ENCODE peak calls at places on chromosomes 2 and 18, in six cellular contexts. O is activated gamma-delta T cell; I is Calu3; G is stimulated activated CD4-positive, alpha-beta T cell treated with anti-CD3 and anti-CD28 coated beads, Interleukin-15, amount 100 ng/mL, for 24 hours; U is cardiac fibroblast; R is activated CD4-positive, alpha-beta T cell treated with anti-CD3 and anti-CD28 coated beads, Interleukin-2, amount 50 U/mL, for 24 hours. Z is an unnamed sample.

GRCh38 chr18:2337552-2338141 is 233.7 kb downstream of the METTL4 start:
- DNase-seq in O (no peak), I (peak), G (peak), U (peak), R (no peak), Z (peak)

GRCh38 chr2:114661926-114662670 is 219.7 kb downstream of the DPP10 start:
- DNase-seq in O (no peak), I (no peak), G (peak), U (peak), R (no peak), Z (no peak)

GRCh38 chr2:17599617-17600016 is 59.1 kb downstream of the VSNL1 start:
- DNase-seq in O (no peak), I (no peak), G (no peak), U (no peak), R (no peak), Z (no peak)

GRCh38 chr2:163610817-163611556 is 124.8 kb downstream of the FIGN start:
- DNase-seq in O (no peak), I (peak), G (no peak), U (no peak), R (no peak), Z (no peak)

GRCh38 chr2:146041291-146041868 is 1521.5 kb upstream of the ZEB2 start:
- DNase-seq in O (no peak), I (no peak), G (no peak), U (no peak), R (no peak), Z (no peak)

GRCh38 chr2:187143537-187143936 is 294.6 kb upstream of the ZSWIM2 start:
- DNase-seq in O (no peak), I (no peak), G (no peak), U (no peak), R (no peak), Z (no peak)

GRCh38 chr2:70923378-70924015 is 12.2 kb upstream of the ATP6V1B1 start:
- DNase-seq in O (no peak), I (no peak), G (no peak), U (no peak), R (no peak), Z (no peak)

GRCh38 chr2:205020673-205021072 is 475.4 kb downstream of the PARD3B start:
- DNase-seq in O (no peak), I (no peak), G (no peak), U (no peak), R (no peak), Z (no peak)

GRCh38 chr2:63737085-63737701 is 104.5 kb upstream of the UGP2 start:
- DNase-seq in O (no peak), I (no peak), G (no peak), U (no peak), R (no peak), Z (no peak)

GRCh38 chr18:43170586-43170985 is 55.1 kb upstream of the RIT2 start:
- DNase-seq in O (no peak), I (no peak), G (no peak), U (no peak), R (no peak), Z (no peak)

GRCh38 chr2:241508240-241508509 is 209 bp downstream of the STK25 start:
- DNase-seq in O (no peak), I (no peak), G (peak), U (no peak), R (no peak), Z (no peak)

GRCh38 chr2:68438455-68439303 is 28.4 kb downstream of the FBXO48 start:
- DNase-seq in O (no peak), I (no peak), G (no peak), U (peak), R (no peak), Z (no peak)

GRCh38 chr18:70132999-70133398 is 72.5 kb downstream of the RTTN start:
- DNase-seq in O (no peak), I (no peak), G (no peak), U (peak), R (no peak), Z (no peak)

GRCh38 chr2:236919209-236919608 is 166.5 kb upstream of the COPS8 start:
- DNase-seq in O (no peak), I (no peak), G (no peak), U (peak), R (no peak), Z (no peak)

GRCh38 chr2:234690569-234691225 is 193.8 kb upstream of the ARL4C start:
- DNase-seq in O (no peak), I (no peak), G (no peak), U (peak), R (no peak), Z (no peak)

GRCh38 chr18:10490401-10491289 is 35.2 kb upstream of the NAPG start:
- DNase-seq in O (no peak), I (peak), G (peak), U (no peak), R (no peak), Z (peak)

GRCh38 chr2:205539603-205540002 is 142.7 kb upstream of the NRP2 start:
- DNase-seq in O (no peak), I (no peak), G (peak), U (no peak), R (no peak), Z (no peak)

GRCh38 chr2:9908639-9909038 is 42.9 kb upstream of the GRHL1 start:
- DNase-seq in O (no peak), I (no peak), G (no peak), U (no peak), R (no peak), Z (no peak)

GRCh38 chr2:207133862-207134519 is 31.8 kb downstream of the KLF7 start:
- DNase-seq in O (no peak), I (no peak), G (no peak), U (peak), R (no peak), Z (no peak)

GRCh38 chr18:79605481-79605880 is 74.1 kb upstream of the CTDP1 start:
- DNase-seq in O (no peak), I (no peak), G (no peak), U (no peak), R (no peak), Z (no peak)

GRCh38 chr2:135337066-135337465 is 194.0 kb downstream of the ZRANB3 start:
- DNase-seq in O (no peak), I (no peak), G (no peak), U (peak), R (no peak), Z (no peak)

GRCh38 chr2:99841749-99842148 is 300.6 kb downstream of the AFF3 start:
- DNase-seq in O (no peak), I (no peak), G (no peak), U (no peak), R (no peak), Z (no peak)

GRCh38 chr2:236871500-236872001 is 214.1 kb upstream of the COPS8 start:
- DNase-seq in O (no peak), I (peak), G (no peak), U (peak), R (no peak), Z (no peak)

GRCh38 chr18:74288730-74289129 is 3.0 kb downstream of the CYB5A start:
- DNase-seq in O (no peak), I (no peak), G (no peak), U (no peak), R (no peak), Z (no peak)

GRCh38 chr2:200773083-200773482 is 38.6 kb upstream of the BZW1 start:
- DNase-seq in O (no peak), I (no peak), G (no peak), U (no peak), R (no peak), Z (no peak)

GRCh38 chr2:10614940-10615339 is 74.8 kb downstream of the NOL10 start:
- DNase-seq in O (no peak), I (no peak), G (no peak), U (no peak), R (no peak), Z (no peak)